ENCODE peak calls at places on chromosomes 12 and 14, in four cellular contexts. J is fibroblast of the aortic adventitia, R is AG09309, Q is suprapubic skin. T is an unnamed sample.

GRCh38 chr12:14959126-14959440 is 2.3 kb downstream of the ARHGDIB start:
- DNase-seq in J (no peak), R (no peak), Q (no peak), T (no peak)

GRCh38 chr12:29769162-29769820 is 14.5 kb downstream of the TMTC1 start:
- DNase-seq in J (peak), R (peak), Q (no peak), T (peak)

GRCh38 chr14:104202259-104203070 is 64.1 kb downstream of the KIF26A start:
- DNase-seq in J (no peak), R (no peak), Q (no peak), T (no peak)

GRCh38 chr14:69002069-69002468 is 23.0 kb upstream of the ACTN1 start:
- DNase-seq in J (peak), R (no peak), Q (no peak), T (peak)

GRCh38 chr12:117832459-117833457 is 136.0 kb downstream of the KSR2 start:
- DNase-seq in J (no peak), R (peak), Q (peak), T (no peak)

GRCh38 chr12:77772606-77773298 is 57.9 kb upstream of the NAV3 start:
- DNase-seq in J (no peak), R (no peak), Q (no peak), T (no peak)

GRCh38 chr12:69096669-69097364 is 142.6 kb upstream of the CPSF6 start:
- DNase-seq in J (peak), R (no peak), Q (no peak), T (peak)

GRCh38 chr14:89750909-89751502 is 203.5 kb downstream of the EFCAB11 start:
- DNase-seq in J (no peak), R (no peak), Q (no peak), T (no peak)

GRCh38 chr14:88559852-88560251 is 3.0 kb upstream of the ZC3H14 start:
- DNase-seq in J (peak), R (peak), Q (no peak), T (peak)

GRCh38 chr12:65597527-65597926 is 226.8 kb upstream of the HMGA2 start:
- DNase-seq in J (no peak), R (no peak), Q (no peak), T (peak)

GRCh38 chr12:21828111-21828775 is 53.7 kb upstream of the KCNJ8 start:
- DNase-seq in J (peak), R (no peak), Q (no peak), T (peak)

GRCh38 chr12:107127482-107128185 is 34.3 kb upstream of the CRY1 start:
- DNase-seq in J (no peak), R (no peak), Q (no peak), T (no peak)

GRCh38 chr12:69007166-69007857 is 74.3 kb upstream of the CPM start:
- DNase-seq in J (peak), R (peak), Q (no peak), T (peak)

GRCh38 chr14:73283592-73284379 is 46.5 kb downstream of the PAPLN start:
- DNase-seq in J (peak), R (no peak), Q (no peak), T (no peak)
- TF ChIP-seq CTCF in J (peak), R (peak), Q (no peak), T (peak)

DNA sequence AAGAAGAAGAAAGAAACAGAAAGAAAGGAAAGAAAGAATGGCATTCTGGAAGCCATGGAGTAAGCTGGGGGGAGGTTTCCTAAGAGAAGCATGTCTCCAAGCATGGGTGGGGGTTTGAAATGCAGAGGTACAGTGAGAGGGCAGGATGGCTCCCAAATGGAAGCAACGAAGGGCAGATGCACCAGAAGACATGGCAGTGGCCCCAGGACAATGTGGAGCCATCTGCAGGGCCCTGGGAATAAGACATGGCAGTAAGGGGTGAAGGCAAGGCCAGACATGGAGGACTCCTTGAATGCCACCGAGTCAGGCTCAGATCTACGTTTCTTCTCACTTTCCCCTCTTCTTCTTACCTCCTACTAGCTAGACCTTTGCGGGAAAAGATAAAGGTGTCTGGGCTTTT is 4.7 kb upstream of the COL2A1 start:
- DNase-seq in J (no peak), R (no peak), Q (no peak), T (no peak)
- TF ChIP-seq CTCF in J (no peak), R (no peak), Q (no peak), T (no peak)

GRCh38 chr12:6500466-6500865 is 6.6 kb downstream of the NCAPD2 start:
- DNase-seq in J (no peak), R (no peak), Q (no peak), T (no peak)
- TF ChIP-seq CTCF in J (no peak), R (no peak), Q (no peak), T (no peak)

DNA sequence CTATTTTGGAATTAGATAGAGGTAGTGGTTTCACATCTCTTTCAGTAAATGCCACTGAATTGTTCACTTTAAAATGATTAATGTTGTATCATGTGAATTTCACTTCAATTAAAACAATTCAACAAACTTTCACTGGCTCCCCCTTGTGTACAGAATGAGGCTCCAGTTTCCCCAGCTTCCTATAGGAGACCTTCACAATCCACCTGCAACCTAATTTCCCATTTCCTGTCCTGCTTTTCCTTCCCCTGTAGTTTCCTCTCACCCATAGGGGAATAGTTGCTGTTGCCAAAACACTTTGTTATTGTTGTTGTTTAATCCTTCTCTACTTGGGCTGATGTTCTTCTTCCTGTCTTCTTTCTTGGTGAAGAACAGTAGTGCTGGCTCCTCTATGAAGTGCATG is 59.8 kb downstream of the NPAS3 start:
- DNase-seq in J (peak), R (peak), Q (no peak), T (peak)
- TF ChIP-seq CTCF in J (peak), R (peak), Q (peak), T (peak)

GRCh38 chr14:50954811-50955372 is 10.6 kb upstream of the PYGL start:
- DNase-seq in J (peak), R (no peak), Q (no peak), T (peak)
- TF ChIP-seq CTCF in J (peak), R (peak), Q (peak), T (peak)

GRCh38 chr12:61654698-61655097 is 605.5 kb upstream of the USP15 start:
- DNase-seq in J (no peak), R (no peak), Q (no peak), T (no peak)
- TF ChIP-seq CTCF in J (no peak), R (no peak), Q (no peak), T (no peak)

GRCh38 chr14:55000381-55000780 is 26.5 kb downstream of the WDHD1 start:
- DNase-seq in J (no peak), R (no peak), Q (no peak), T (peak)
- TF ChIP-seq CTCF in J (no peak), R (no peak), Q (no peak), T (no peak)

DNA sequence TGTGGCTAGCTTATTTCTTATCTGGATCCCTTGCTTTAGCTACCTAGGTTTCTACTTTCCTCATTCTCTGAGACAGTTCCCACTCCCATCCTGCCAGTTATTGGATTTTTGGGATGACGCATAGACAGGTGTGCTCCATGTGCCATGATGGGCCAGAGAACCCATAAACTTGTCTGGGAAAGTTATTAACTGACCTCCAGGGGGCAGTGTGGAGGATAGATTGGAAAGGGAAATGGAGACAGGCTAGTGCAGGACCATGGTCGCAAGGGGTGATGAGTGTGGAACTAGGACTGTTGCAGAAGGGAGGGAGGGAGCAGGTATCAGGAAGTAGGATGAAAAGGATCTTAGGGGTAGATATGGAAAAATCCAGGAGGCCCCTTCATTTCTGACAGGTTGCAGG is 80.3 kb downstream of the ESRRB start:
- DNase-seq in J (peak), R (no peak), Q (no peak), T (peak)
- TF ChIP-seq CTCF in J (peak), R (peak), Q (no peak), T (peak)

DNA sequence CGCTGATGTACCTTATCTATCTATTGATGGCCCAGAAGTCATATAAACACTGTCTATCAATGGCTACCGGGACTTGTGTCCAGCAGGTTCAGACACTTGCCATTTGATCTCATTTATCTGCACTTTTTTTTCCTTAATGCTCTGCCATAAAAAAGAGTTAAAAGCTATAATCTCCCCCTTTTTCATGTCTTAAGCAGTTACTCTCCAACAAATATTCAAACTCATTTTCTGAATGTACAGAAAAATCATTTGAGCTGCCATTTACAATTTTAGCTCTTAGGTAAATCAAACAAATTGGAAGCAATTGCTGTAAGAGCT is 101.4 kb downstream of the SLC8A3 start:
- DNase-seq in J (no peak), R (no peak), Q (no peak), T (no peak)
- TF ChIP-seq CTCF in J (no peak), R (no peak), Q (no peak), T (no peak)

T was measured in cardiac fibroblast.